ENCODE peak calls at places on chromosomes 6 and 20, in nine cellular contexts. Y is osteoblast, U is fibroblast of the aortic adventitia, X is heart left ventricle, E is foreskin fibroblast, D is esophagus squamous epithelium, C is neural progenitor cell, N is AG04450, B is epithelial cell of esophagus. I is an unnamed sample.
A peak's percentile ranks its signal among the peaks of the same experiment; 100 is the strongest.

GRCh38 chr6:11033825-11034224 is 10.3 kb downstream of the ELOVL2 start:
- DNase-seq in Y (peak; percentile 89), U (peak; percentile 59), X (no peak), E (peak; percentile 67), D (no peak), C (no peak), N (peak; percentile 44), B (peak; percentile 54), I (peak; percentile 67)

GRCh38 chr6:158758464-158758863 is 60.7 kb downstream of the EZR start:
- DNase-seq in Y (peak; percentile 32), U (no peak), X (no peak), E (no peak), D (no peak), C (peak; percentile 63), N (no peak), B (no peak), I (peak; percentile 63)

GRCh38 chr6:36025260-36025931 is 955 bp upstream of the SLC26A8 start:
- DNase-seq in Y (peak; percentile 90), U (peak; percentile 88), X (no peak), E (peak; percentile 55), D (no peak), C (no peak), N (no peak), B (no peak), I (peak; percentile 19)

GRCh38 chr6:165552248-165552736 is 110.7 kb downstream of the PDE10A start:
- DNase-seq in Y (no peak), U (no peak), X (no peak), E (no peak), D (no peak), C (no peak), N (no peak), B (peak; percentile 18), I (no peak)

GRCh38 chr6:107488875-107489635 is 862 bp upstream of the SOBP start:
- DNase-seq in Y (peak; percentile 93), U (peak; percentile 33), X (peak; percentile 60), E (peak; percentile 54), D (no peak), C (peak; percentile 80), N (no peak), B (no peak), I (peak; percentile 15)

GRCh38 chr20:50227506-50227905 is 36.9 kb downstream of the CEBPB start:
- DNase-seq in Y (peak; percentile 68), U (no peak), X (no peak), E (peak; percentile 67), D (no peak), C (no peak), N (no peak), B (no peak), I (no peak)

GRCh38 chr6:26033942-26034354 is 53.3 kb upstream of the HFE start:
- DNase-seq in Y (no peak), U (no peak), X (no peak), E (no peak), D (no peak), C (peak; percentile 57), N (no peak), B (no peak), I (no peak)

GRCh38 chr20:49937023-49937929 is 1.1 kb downstream of the RNF114 start:
- DNase-seq in Y (no peak), U (no peak), X (no peak), E (no peak), D (no peak), C (no peak), N (no peak), B (peak; percentile 46), I (no peak)

GRCh38 chr6:82013561-82014275 is 233.8 kb downstream of the IBTK start:
- DNase-seq in Y (peak; percentile 73), U (peak; percentile 79), X (peak; percentile 32), E (peak; percentile 90), D (no peak), C (no peak), N (no peak), B (peak; percentile 67), I (peak; percentile 80)

GRCh38 chr6:6714498-6715360 is 126.2 kb downstream of the LY86 start:
- DNase-seq in Y (no peak), U (no peak), X (no peak), E (peak; percentile 23), D (no peak), C (no peak), N (no peak), B (no peak), I (no peak)

GRCh38 chr6:45076217-45076616 is 251.9 kb upstream of the RUNX2 start:
- DNase-seq in Y (no peak), U (peak; percentile 75), X (no peak), E (peak; percentile 89), D (no peak), C (no peak), N (peak; percentile 23), B (no peak), I (no peak)

GRCh38 chr20:22652685-22653568 is 68.6 kb upstream of the FOXA2 start:
- DNase-seq in Y (no peak), U (no peak), X (no peak), E (no peak), D (no peak), C (peak; percentile 43), N (no peak), B (peak; percentile 14), I (no peak)

GRCh38 chr6:34391023-34391485 is 1.4 kb downstream of the NUDT3 start:
- DNase-seq in Y (peak; percentile 82), U (peak; percentile 89), X (peak; percentile 19), E (peak; percentile 89), D (no peak), C (no peak), N (no peak), B (peak; percentile 48), I (peak; percentile 80)

GRCh38 chr6:13273931-13274706 is 54.2 kb downstream of the TBC1D7 start:
- DNase-seq in Y (no peak), U (no peak), X (no peak), E (no peak), D (no peak), C (no peak), N (no peak), B (no peak), I (no peak)

GRCh38 chr20:5056801-5057599 is 55.7 kb upstream of the SLC23A2 start:
- DNase-seq in Y (peak; percentile 64), U (peak; percentile 31), X (peak; percentile 33), E (peak; percentile 57), D (no peak), C (no peak), N (no peak), B (peak; percentile 60), I (peak; percentile 43)

GRCh38 chr6:96089173-96089572 is 73.4 kb downstream of the FUT9 start:
- DNase-seq in Y (no peak), U (no peak), X (no peak), E (no peak), D (no peak), C (peak; percentile 51), N (no peak), B (peak; percentile 37), I (no peak)

GRCh38 chr20:62855120-62855519 is 6.5 kb downstream of the TCFL5 start:
- DNase-seq in Y (no peak), U (no peak), X (no peak), E (no peak), D (no peak), C (no peak), N (no peak), B (no peak), I (no peak)

DNA sequence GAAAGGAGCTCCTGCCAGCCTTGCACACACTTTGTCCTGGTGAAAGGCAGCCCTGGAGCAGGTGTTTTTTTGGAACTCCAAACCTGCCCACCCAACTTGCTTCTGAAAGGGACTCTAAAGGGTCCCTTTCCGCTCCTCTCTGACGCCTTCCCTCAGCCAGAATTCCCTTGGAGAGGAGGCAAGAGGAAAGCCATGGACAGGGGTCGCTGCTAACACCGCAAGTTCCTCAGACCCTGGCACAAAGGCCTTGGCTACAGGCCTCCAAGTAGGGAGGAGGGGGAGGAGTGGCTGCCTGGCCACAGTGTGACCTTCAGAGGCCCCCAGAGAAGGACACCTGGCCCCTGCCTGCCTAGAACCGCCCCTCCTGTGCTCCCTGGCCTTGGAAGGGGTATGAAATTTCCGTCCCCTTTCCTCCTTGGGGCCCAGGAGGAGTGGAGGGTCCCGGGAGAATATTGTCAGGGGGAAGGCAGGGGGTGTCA is 2.6 kb downstream of the VEGFA start:
- DNase-seq in Y (peak; percentile 76), U (no peak), X (peak; percentile 56), E (peak; percentile 46), D (no peak), C (peak; percentile 80), N (no peak), B (no peak), I (peak; percentile 22)
- TF ChIP-seq CTCF in Y (no peak), U (no peak), X (no peak), E (peak; percentile 12), D (no peak), C (peak; percentile 30), N (peak; percentile 21), B (no peak), I (peak; percentile 30)

GRCh38 chr6:157607317-157608109 is 215.5 kb upstream of the SNX9 start:
- DNase-seq in Y (no peak), U (no peak), X (no peak), E (no peak), D (no peak), C (peak; percentile 45), N (no peak), B (no peak), I (peak; percentile 39)
- H3K4me3 ChIP-seq in Y (no peak overlapping the region), U (no peak overlapping the region), X (no peak overlapping the region), E (no peak overlapping the region), D (no peak overlapping the region), C (no peak overlapping the region), N (no peak overlapping the region), B (no peak overlapping the region), I (no peak overlapping the region)

DNA sequence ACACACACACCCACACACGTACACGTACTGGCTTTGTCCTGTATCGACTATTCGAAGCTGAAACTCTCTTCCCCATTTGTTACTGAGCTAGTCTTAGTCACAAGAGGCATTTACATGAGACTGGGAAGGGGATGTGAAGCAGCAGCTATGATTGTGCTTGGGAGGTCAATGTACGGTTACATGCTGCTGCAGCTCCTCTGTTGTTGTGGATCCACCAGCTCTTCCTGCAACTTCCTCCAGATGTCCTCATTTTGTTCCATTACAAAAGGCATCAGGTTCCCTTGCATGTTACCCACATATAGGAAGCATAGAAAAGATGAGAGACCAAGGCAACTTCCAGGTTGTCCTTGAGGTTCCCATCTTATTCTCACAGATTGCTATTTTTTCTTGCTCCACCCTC is 612.4 kb upstream of the IMPG1 start:
- DNase-seq in Y (no peak), U (no peak), X (no peak), E (peak; percentile 2), D (no peak), C (peak; percentile 24), N (no peak), B (peak; percentile 11), I (peak; percentile 65)
- TF ChIP-seq CTCF in Y (no peak), U (no peak), X (no peak), E (no peak), D (no peak), C (peak; percentile 31), N (no peak), B (peak; percentile 22), I (peak; percentile 38)

DNA sequence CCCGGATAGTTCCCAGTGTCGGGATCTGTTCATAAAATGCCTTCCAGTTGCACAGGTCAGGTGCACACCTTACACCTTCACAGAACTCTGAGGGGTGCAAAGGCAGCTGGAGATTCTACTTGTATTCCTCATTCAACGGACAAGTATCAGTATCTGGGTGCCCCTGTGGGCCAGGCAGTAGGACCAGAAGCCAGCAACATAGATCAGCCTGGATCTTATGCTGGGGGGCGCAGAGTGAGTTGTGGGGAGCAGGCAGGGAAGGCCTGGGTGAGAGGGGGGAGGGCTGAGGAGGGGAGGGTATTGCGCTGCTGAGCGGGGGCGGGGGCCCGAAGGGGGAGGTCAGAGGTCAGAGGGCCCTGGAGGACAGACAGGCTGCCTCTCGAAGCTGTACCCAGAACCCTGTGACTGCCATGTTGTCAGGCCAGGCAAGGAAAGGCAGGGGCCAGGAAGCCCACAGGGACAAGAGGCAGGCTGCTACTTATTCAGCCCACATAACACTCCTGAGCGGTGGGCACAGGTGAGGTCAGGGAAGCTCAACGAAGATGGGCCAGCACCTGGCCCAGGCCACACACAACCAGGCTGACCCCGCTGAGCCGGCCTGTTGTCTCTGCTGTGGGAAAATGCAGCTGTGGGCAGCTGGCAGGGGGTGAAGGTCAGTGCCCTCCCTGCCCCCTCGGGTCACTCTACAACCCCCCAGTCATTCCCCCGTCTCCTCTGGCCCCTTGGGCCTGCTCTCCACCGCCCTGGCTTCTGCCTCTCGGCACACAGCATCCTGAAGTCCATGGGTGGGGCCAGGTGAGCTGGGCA is 1.1 kb downstream of the OPRL1 start:
- DNase-seq in Y (no peak), U (no peak), X (no peak), E (no peak), D (no peak), C (no peak), N (no peak), B (no peak), I (no peak)
- H3K4me3 ChIP-seq in Y (no peak overlapping the region), U (no peak overlapping the region), X (peak overlapping the region; percentile 82), E (no peak overlapping the region), D (no peak overlapping the region), C (peak overlapping the region; percentile 77), N (no peak overlapping the region), B (no peak overlapping the region), I (no peak overlapping the region)

I was measured in choroid plexus epithelial cell.